ENCODE peak calls at places on chromosomes 2 and 18, in nine cellular contexts. R is left lung, M is breast epithelium, Y is PC-9, V is dorsolateral prefrontal cortex, D is endodermal cell, C is cardiac muscle cell, W is small intestine, X is HCT116. I is an unnamed sample.

GRCh38 chr2:69208023-69208595 is 178.9 kb downstream of the GFPT1 start:
- DNase-seq in D (peak; percentile 67), Y (no peak), C (peak; percentile 21), R (no peak), W (no peak), X (no peak), M (no peak), V (no peak), I (no peak)

GRCh38 chr2:207711750-207712487 is 479 bp downstream of the CCNYL1 start:
- DNase-seq in X (no peak), Y (peak; percentile 56), D (no peak), M (peak; percentile 23), R (peak; percentile 92), V (peak; percentile 26), W (peak; percentile 69), C (peak; percentile 55), I (no peak)

GRCh38 chr2:241896746-241897201 is 27.2 kb downstream of the RTP5 start:
- DNase-seq in V (no peak), D (no peak), C (no peak), X (no peak), R (no peak), W (no peak), Y (no peak), M (no peak), I (no peak)

GRCh38 chr18:75408554-75409506 is 18.7 kb downstream of the SMIM21 start:
- DNase-seq in Y (no peak), D (no peak), W (no peak), R (no peak), C (peak; percentile 87), M (no peak), X (peak; percentile 98), V (no peak), I (no peak)

GRCh38 chr2:122136071-122136470 is 380.6 kb downstream of the TSN start:
- DNase-seq in V (no peak), M (no peak), Y (no peak), R (no peak), W (peak; percentile 12), X (peak; percentile 16), D (peak; percentile 69), C (peak; percentile 32), I (no peak)

GRCh38 chr18:48600746-48601090 is 61.9 kb downstream of the CTIF start:
- DNase-seq in Y (peak; percentile 17), V (no peak), X (no peak), R (no peak), W (no peak), C (no peak), D (no peak), M (no peak), I (no peak)

GRCh38 chr2:221758076-221758475 is 186.0 kb upstream of the EPHA4 start:
- DNase-seq in X (no peak), C (no peak), R (no peak), D (no peak), M (no peak), V (no peak), Y (no peak), W (no peak), I (no peak)

GRCh38 chr2:237223208-237223861 is 137.6 kb downstream of the COPS8 start:
- DNase-seq in Y (peak; percentile 60), W (no peak), R (no peak), M (peak; percentile 32), V (no peak), X (no peak), D (peak; percentile 48), C (peak; percentile 98), I (no peak)

GRCh38 chr2:233992481-233993217 is 57.9 kb upstream of the SPP2 start:
- DNase-seq in D (no peak), Y (no peak), W (no peak), M (no peak), R (no peak), X (no peak), V (peak; percentile 77), C (no peak), I (no peak)

GRCh38 chr2:157898591-157898996 is 22.5 kb upstream of the ACVR1 start:
- DNase-seq in V (no peak), Y (peak; percentile 2), X (peak; percentile 56), C (peak; percentile 82), R (no peak), M (no peak), W (peak; percentile 57), D (no peak), I (no peak)

GRCh38 chr2:216648105-216648504 is 14.9 kb downstream of the IGFBP2 start:
- DNase-seq in C (peak; percentile 27), Y (no peak), D (no peak), V (no peak), R (no peak), X (no peak), W (no peak), M (no peak), I (no peak)

GRCh38 chr2:229715895-229716507 is 1.6 kb upstream of the DNER start:
- DNase-seq in X (peak; percentile 64), D (peak; percentile 79), M (no peak), R (no peak), C (peak; percentile 23), W (peak; percentile 14), V (peak; percentile 69), Y (peak; percentile 40), I (peak; percentile 36)

GRCh38 chr2:181063696-181064095 is 83.3 kb downstream of the UBE2E3 start:
- DNase-seq in C (no peak), Y (no peak), D (no peak), X (no peak), W (no peak), R (no peak), V (no peak), M (no peak), I (no peak)

GRCh38 chr2:148875387-148876051 is 492 bp downstream of the KIF5C start:
- DNase-seq in X (no peak), V (peak; percentile 16), C (no peak), Y (no peak), R (peak; percentile 64), W (no peak), D (peak; percentile 52), M (no peak), I (no peak)

GRCh38 chr2:834233-834632 is 116.4 kb upstream of the SNTG2 start:
- DNase-seq in V (no peak), M (no peak), X (no peak), R (no peak), C (no peak), W (no peak), D (no peak), Y (no peak), I (no peak)

GRCh38 chr2:111704246-111704645 is 179.7 kb downstream of the ANAPC1 start:
- DNase-seq in C (peak; percentile 35), W (no peak), M (no peak), D (peak; percentile 62), V (no peak), X (no peak), R (no peak), Y (peak; percentile 55), I (no peak)

GRCh38 chr2:143802242-143802641 is 673.0 kb downstream of the ARHGAP15 start:
- DNase-seq in W (no peak), V (no peak), D (no peak), Y (no peak), M (no peak), R (no peak), C (no peak), X (no peak), I (no peak)

GRCh38 chr2:157628282-157628531 is 457 bp downstream of the ACVR1C start:
- DNase-seq in R (no peak), X (no peak), C (no peak), D (no peak), Y (no peak), W (no peak), V (no peak), M (no peak), I (peak; percentile 69)

GRCh38 chr18:70263336-70263735 is 25.5 kb upstream of the SOCS6 start:
- DNase-seq in M (no peak), V (no peak), Y (no peak), C (no peak), W (no peak), X (no peak), D (no peak), R (no peak), I (no peak)
- H3K27ac ChIP-seq in M (no peak overlapping the region), V (no peak overlapping the region), Y (no peak overlapping the region), C (no peak overlapping the region), W (no peak overlapping the region), X (no peak overlapping the region), D (no peak overlapping the region), R (no peak overlapping the region), I (no peak overlapping the region)

GRCh38 chr2:85583667-85584353 is 421 bp upstream of the VAMP5 start:
- DNase-seq in C (no peak), M (no peak), R (no peak), W (peak; percentile 37), D (no peak), Y (no peak), V (no peak), X (no peak), I (no peak)
- H3K27ac ChIP-seq in C (no peak overlapping the region), M (peak overlapping the region; percentile 86), R (peak overlapping the region; percentile 92), W (peak overlapping the region; percentile 93), D (no peak overlapping the region), Y (no peak overlapping the region), V (peak overlapping the region; percentile 84), X (no peak overlapping the region), I (no peak overlapping the region)

DNA sequence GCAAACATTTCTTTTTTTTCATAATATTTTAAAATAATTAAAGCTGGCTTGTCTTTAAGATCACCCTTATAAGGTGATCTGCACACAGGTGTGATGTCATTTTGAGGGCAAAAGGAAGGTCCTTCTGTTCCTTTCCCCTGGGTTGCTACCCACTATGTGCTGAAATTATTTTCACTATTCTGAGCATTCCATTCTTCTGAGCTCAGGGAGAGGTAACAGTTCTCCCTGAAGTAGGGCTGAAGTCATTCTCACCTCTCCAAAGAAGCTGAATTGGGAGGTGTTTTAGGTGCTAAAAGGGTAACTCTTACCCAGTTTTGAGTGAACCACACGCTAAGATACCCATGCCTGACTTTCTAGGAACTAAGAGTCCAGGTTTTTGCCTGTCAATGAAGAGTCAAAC is 247.6 kb downstream of the SLC4A3 start:
- DNase-seq in M (no peak), V (no peak), W (no peak), D (no peak), Y (no peak), R (no peak), C (no peak), X (no peak), I (no peak)
- H3K27ac ChIP-seq in M (no peak overlapping the region), V (no peak overlapping the region), W (no peak overlapping the region), D (no peak overlapping the region), Y (no peak overlapping the region), R (no peak overlapping the region), C (no peak overlapping the region), X (no peak overlapping the region), I (no peak overlapping the region)

GRCh38 chr2:85684380-85684779 is 9.8 kb upstream of the GNLY start:
- DNase-seq in X (no peak), W (no peak), R (no peak), M (no peak), D (no peak), V (no peak), C (no peak), Y (no peak), I (no peak)

GRCh38 chr2:85681354-85681728 is 12.8 kb upstream of the GNLY start:
- DNase-seq in X (no peak), R (no peak), M (no peak), Y (peak; percentile 66), C (no peak), W (no peak), V (no peak), D (peak; percentile 39), I (no peak)

GRCh38 chr2:85681776-85682175 is 12.4 kb upstream of the GNLY start:
- DNase-seq in C (no peak), R (no peak), V (no peak), D (no peak), W (no peak), X (no peak), M (no peak), Y (no peak), I (no peak)

GRCh38 chr2:85682378-85682777 is 11.8 kb upstream of the GNLY start:
- DNase-seq in Y (no peak), D (no peak), M (no peak), W (no peak), R (no peak), X (no peak), V (no peak), C (no peak), I (no peak)

GRCh38 chr2:85684806-85685205 is 9.4 kb upstream of the GNLY start:
- DNase-seq in C (no peak), Y (no peak), M (no peak), R (no peak), V (no peak), X (no peak), D (no peak), W (no peak), I (no peak)
- H3K27ac ChIP-seq in C (no peak overlapping the region), Y (no peak overlapping the region), M (no peak overlapping the region), R (no peak overlapping the region), V (no peak overlapping the region), X (no peak overlapping the region), D (no peak overlapping the region), W (no peak overlapping the region), I (no peak overlapping the region)